ENCODE peak calls at places on chromosomes 5 and 9, in eight cellular contexts. Z, Y, N, M, O, L, W and V are unnamed samples.

GRCh38 chr5:176888865-176889165 is 10.3 kb downstream of the HK3 start:
- DNase-seq in Z (no peak), Y (no peak), N (no peak), M (no peak), O (no peak), L (no peak), W (no peak), V (no peak)

GRCh38 chr5:173763410-173763809 is 124.7 kb upstream of the CPEB4 start:
- DNase-seq in Z (no peak), Y (no peak), N (no peak), M (no peak), O (no peak), L (no peak), W (no peak), V (no peak)

GRCh38 chr5:141839015-141839513 is 39.1 kb downstream of the PCDH1 start:
- DNase-seq in Z (peak), Y (no peak), N (no peak), M (no peak), O (no peak), L (no peak), W (no peak), V (no peak)

GRCh38 chr5:65244031-65244430 is 237.7 kb downstream of the ADAMTS6 start:
- DNase-seq in Z (no peak), Y (no peak), N (no peak), M (no peak), O (no peak), L (no peak), W (no peak), V (no peak)

GRCh38 chr9:84397822-84398221 is 57.3 kb upstream of the SLC28A3 start:
- DNase-seq in Z (no peak), Y (no peak), N (no peak), M (peak), O (peak), L (no peak), W (peak), V (no peak)

GRCh38 chr5:170429014-170429413 is 39.8 kb upstream of the KCNMB1 start:
- DNase-seq in Z (peak), Y (no peak), N (no peak), M (peak), O (no peak), L (no peak), W (peak), V (no peak)

GRCh38 chr5:102975457-102976182 is 144.3 kb downstream of the GIN1 start:
- DNase-seq in Z (no peak), Y (no peak), N (no peak), M (peak), O (no peak), L (no peak), W (no peak), V (no peak)

GRCh38 chr5:179194941-179195381 is 134.8 kb downstream of the ZNF354C start:
- DNase-seq in Z (no peak), Y (no peak), N (no peak), M (no peak), O (no peak), L (no peak), W (no peak), V (no peak)

GRCh38 chr5:174108765-174109164 is 63.3 kb downstream of the NSG2 start:
- DNase-seq in Z (no peak), Y (no peak), N (no peak), M (no peak), O (no peak), L (no peak), W (no peak), V (no peak)

GRCh38 chr9:19521205-19521604 is 112.4 kb downstream of the ACER2 start:
- DNase-seq in Z (no peak), Y (no peak), N (no peak), M (no peak), O (no peak), L (no peak), W (no peak), V (no peak)

GRCh38 chr9:138037140-138037539 is 159.6 kb downstream of the CACNA1B start:
- DNase-seq in Z (no peak), Y (no peak), N (no peak), M (no peak), O (no peak), L (no peak), W (no peak), V (peak)

GRCh38 chr5:131209506-131210191 is 38.9 kb downstream of the LYRM7 start:
- DNase-seq in Z (no peak), Y (no peak), N (peak), M (no peak), O (no peak), L (no peak), W (no peak), V (no peak)